ENCODE peak calls at places on chromosomes 11 and 22, in seven cellular contexts. K is A549, R is uterus, Y is gastrocnemius medialis, M is sigmoid colon, C is spleen, H is IMR-90. N is an unnamed sample.

GRCh38 chr22:22741843-22742242 is 97.4 kb downstream of the GGTLC2 start:
- DNase-seq in K (no peak), R (no peak), C (no peak), Y (no peak), H (no peak), M (no peak), N (no peak)

GRCh38 chr11:1852885-1853284 is at the start of gene LSP1:
- DNase-seq in C (peak), K (no peak), H (no peak), M (no peak), R (no peak), Y (no peak), N (no peak)

GRCh38 chr11:91947215-91947614 is 277.4 kb upstream of the FAT3 start:
- DNase-seq in Y (no peak), H (peak), R (no peak), K (no peak), C (no peak), M (peak), N (peak)

GRCh38 chr11:45658292-45658991 is 7.0 kb downstream of the CHST1 start:
- DNase-seq in C (peak), K (no peak), R (peak), M (peak), H (peak), Y (peak), N (no peak)

GRCh38 chr22:48894064-48894671 is 933.5 kb downstream of the BRD1 start:
- DNase-seq in M (no peak), Y (no peak), H (no peak), R (no peak), C (peak), K (no peak), N (no peak)

GRCh38 chr11:26286472-26287066 is 45.4 kb upstream of the ANO3 start:
- DNase-seq in R (no peak), H (peak), M (no peak), C (no peak), K (peak), Y (no peak), N (no peak)

GRCh38 chr22:17085277-17086091 is 684 bp downstream of the IL17RA start:
- DNase-seq in K (no peak), H (no peak), Y (no peak), C (no peak), M (peak), R (peak), N (no peak)

GRCh38 chr11:8608646-8609045 is 14.6 kb upstream of the STK33 start:
- DNase-seq in Y (no peak), H (peak), R (no peak), K (no peak), C (no peak), M (no peak), N (no peak)

GRCh38 chr11:11444800-11445126 is 91.7 kb upstream of the CSNK2A3 start:
- DNase-seq in H (no peak), M (no peak), C (no peak), R (no peak), K (no peak), Y (no peak), N (no peak)

GRCh38 chr11:46906596-46906995 is 11.8 kb downstream of the LRP4 start:
- DNase-seq in H (peak), K (no peak), C (peak), R (no peak), M (no peak), Y (no peak), N (no peak)

GRCh38 chr22:33909075-33909458 is 11.2 kb downstream of the LARGE1 start:
- DNase-seq in H (peak), R (peak), M (peak), K (peak), C (no peak), Y (peak), N (no peak)

GRCh38 chr11:77530879-77531278 is 57.0 kb upstream of the PAK1 start:
- DNase-seq in M (no peak), H (no peak), Y (no peak), K (no peak), C (no peak), R (no peak), N (no peak)

GRCh38 chr11:118338637-118339061 is 3.9 kb downstream of the CD3D start:
- DNase-seq in M (no peak), K (no peak), Y (no peak), H (no peak), C (peak), R (no peak), N (no peak)

GRCh38 chr11:75264356-75264755 is 23.8 kb downstream of the TPBGL start:
- DNase-seq in H (no peak), Y (no peak), R (peak), K (no peak), C (peak), M (peak), N (no peak)

GRCh38 chr11:30758012-30758411 is 171.9 kb upstream of the MPPED2 start:
- DNase-seq in K (no peak), M (no peak), C (no peak), Y (no peak), H (peak), R (peak), N (no peak)

GRCh38 chr11:27412192-27412691 is 49.2 kb upstream of the CCDC34 start:
- DNase-seq in Y (no peak), K (no peak), M (no peak), R (no peak), H (no peak), C (no peak), N (no peak)

GRCh38 chr11:133202816-133203215 is 329.5 kb downstream of the OPCML start:
- DNase-seq in Y (no peak), R (no peak), M (no peak), H (no peak), K (no peak), C (no peak), N (no peak)

GRCh38 chr11:73280606-73281005 is 8.5 kb downstream of the P2RY6 start:
- DNase-seq in K (no peak), R (no peak), Y (no peak), C (peak), H (no peak), M (no peak), N (no peak)

GRCh38 chr11:6825333-6825744 is 20.1 kb upstream of the OR10A5 start:
- DNase-seq in Y (no peak), R (no peak), H (no peak), C (no peak), M (no peak), K (no peak), N (no peak)

GRCh38 chr11:65428578-65429068 is 6.0 kb downstream of the NEAT1 start:
- DNase-seq in K (no peak), R (peak), M (peak), Y (no peak), C (peak), H (no peak), N (peak)

GRCh38 chr11:45180158-45180887 is 33.9 kb downstream of the PRDM11 start:
- DNase-seq in C (peak), H (no peak), Y (peak), M (peak), R (peak), K (peak), N (peak)

GRCh38 chr11:72222106-72222891 is 2.3 kb upstream of the INPPL1 start:
- DNase-seq in C (peak), H (no peak), R (peak), Y (no peak), K (no peak), M (no peak), N (no peak)

GRCh38 chr22:43263645-43264514 is 76.9 kb upstream of the TTLL12 start:
- DNase-seq in M (no peak), C (peak), K (no peak), Y (no peak), H (peak), R (peak), N (peak)

GRCh38 chr11:36577373-36577772 is 9.6 kb downstream of the RAG1 start:
- DNase-seq in H (no peak), K (no peak), R (no peak), Y (no peak), M (no peak), C (no peak), N (no peak)

GRCh38 chr22:34429314-34429713 is 509.0 kb upstream of the LARGE1 start:
- DNase-seq in M (no peak), H (no peak), Y (no peak), K (no peak), R (no peak), C (no peak), N (no peak)

GRCh38 chr11:71489311-71490043 is 36.5 kb downstream of the NADSYN1 start:
- DNase-seq in K (peak), C (no peak), M (peak), H (peak), Y (no peak), R (no peak), N (no peak)

GRCh38 chr11:113505046-113505445 is 29.8 kb upstream of the DRD2 start:
- DNase-seq in K (no peak), H (no peak), Y (no peak), R (no peak), M (no peak), C (no peak), N (no peak)

GRCh38 chr22:48937032-48937639 is 890.5 kb downstream of the BRD1 start:
- DNase-seq in H (no peak), R (no peak), K (no peak), Y (no peak), C (no peak), M (peak), N (no peak)

DNA sequence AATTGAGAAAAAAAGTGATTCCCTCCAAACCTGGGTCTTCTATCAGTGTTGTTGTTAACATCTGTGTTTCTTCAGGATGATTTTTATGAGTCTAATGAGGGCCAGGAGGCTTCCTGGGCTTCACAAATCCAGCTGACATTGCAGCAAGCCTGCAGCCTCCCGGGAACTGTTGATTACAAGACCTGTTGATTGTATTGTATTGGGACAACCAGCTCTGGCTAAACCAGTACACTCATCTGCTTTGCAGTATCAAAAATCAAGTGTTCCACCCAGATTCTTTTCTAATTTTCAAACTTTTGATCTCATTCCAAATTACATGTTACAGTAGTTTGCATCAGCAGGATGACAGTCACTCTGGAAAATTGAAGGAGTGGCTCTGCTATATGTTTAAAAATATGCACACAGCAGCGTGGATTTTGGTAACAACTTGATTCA is 16.1 kb upstream of the PRSS23 start:
- DNase-seq in M (peak), H (peak), Y (no peak), C (no peak), R (peak), K (no peak), N (no peak)
- H3K27ac ChIP-seq in M (no peak), H (no peak), Y (no peak), C (no peak), R (peak), K (peak), N (no peak)

GRCh38 chr11:2892215-2893020 is 6.8 kb upstream of the CDKN1C start:
- DNase-seq in M (peak), R (peak), C (peak), H (peak), K (peak), Y (no peak), N (no peak)

GRCh38 chr11:2889399-2890273 is 4.1 kb upstream of the CDKN1C start:
- DNase-seq in H (no peak), Y (no peak), R (no peak), K (no peak), C (peak), M (no peak), N (no peak)

GRCh38 chr11:2891901-2892214 is 6.3 kb upstream of the CDKN1C start:
- DNase-seq in R (peak), C (no peak), H (peak), Y (no peak), K (no peak), M (no peak), N (no peak)

GRCh38 chr11:2891291-2891690 is 5.7 kb upstream of the CDKN1C start:
- DNase-seq in R (no peak), H (no peak), C (no peak), K (no peak), Y (no peak), M (no peak), N (no peak)

GRCh38 chr11:2890466-2891241 is 5.1 kb upstream of the CDKN1C start:
- DNase-seq in M (peak), Y (peak), H (peak), C (no peak), K (no peak), R (peak), N (peak)
- TF ChIP-seq POLR2A in M (no peak), Y (no peak), H (no peak), C (no peak), K (no peak), R (peak), N (peak)

GRCh38 chr11:13983081-13983751 is 20.7 kb downstream of the SPON1 start:
- DNase-seq in K (no peak), R (peak), H (peak), Y (no peak), C (no peak), M (peak), N (peak)

DNA sequence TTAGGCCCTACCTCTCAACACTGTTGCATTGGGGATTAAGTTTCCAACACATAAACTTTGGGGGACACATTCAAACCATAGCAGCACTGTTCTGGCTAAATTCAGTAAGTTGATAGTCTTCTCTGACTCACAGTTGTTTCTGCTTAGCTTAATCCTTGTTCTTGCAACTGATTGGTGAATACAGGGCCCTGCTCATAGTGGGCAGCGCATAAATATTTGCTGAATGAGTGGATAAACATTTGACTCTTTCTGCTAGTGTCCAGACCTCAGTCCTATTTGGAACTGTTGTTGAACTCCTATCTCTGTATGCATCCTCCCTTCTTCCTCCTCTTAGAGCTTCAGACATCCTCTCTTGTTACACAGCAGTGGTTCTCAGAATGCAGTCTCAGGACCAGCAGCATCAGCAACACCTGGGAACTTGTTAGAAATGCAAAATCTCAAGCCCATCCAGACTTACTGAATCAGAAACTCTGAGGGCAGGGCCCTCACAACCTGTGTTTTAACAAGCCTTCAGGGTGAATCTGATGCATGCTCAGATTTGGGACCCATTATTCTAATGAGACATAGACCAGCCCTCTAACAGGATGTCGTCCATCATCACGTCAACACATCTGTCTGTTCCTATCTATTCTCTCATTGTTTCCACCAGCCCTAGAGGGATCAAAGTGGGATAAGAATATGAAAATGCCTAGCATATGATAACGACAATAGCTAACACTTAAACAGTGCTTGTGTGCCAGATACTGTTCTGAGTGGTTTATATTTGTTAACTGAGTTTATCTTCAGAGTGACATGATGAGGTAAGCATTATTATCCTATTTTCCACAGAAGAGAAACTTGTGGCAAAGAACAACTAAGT is 22.3 kb downstream of the SPON1 start:
- DNase-seq in H (peak), Y (no peak), C (no peak), R (no peak), M (no peak), K (no peak), N (no peak)
- H3K27ac ChIP-seq in H (peak), Y (no peak), C (no peak), R (peak), M (no peak), K (no peak), N (peak)

GRCh38 chr22:38504731-38505594 is 1.1 kb downstream of the DDX17 start:
- DNase-seq in R (peak), H (peak), C (peak), M (peak), K (peak), Y (peak), N (peak)
- TF ChIP-seq POLR2A in R (no peak), H (no peak), C (peak), M (no peak), K (no peak), Y (no peak), N (peak)

GRCh38 chr22:45881524-45881875 is 95.5 kb downstream of the WNT7B start:
- DNase-seq in Y (no peak), M (peak), R (no peak), C (peak), K (no peak), H (no peak), N (no peak)

GRCh38 chr22:45879552-45879949 is 97.4 kb downstream of the WNT7B start:
- DNase-seq in C (peak), K (no peak), Y (no peak), R (no peak), H (no peak), M (peak), N (no peak)

GRCh38 chr22:45878901-45879551 is 97.9 kb downstream of the WNT7B start:
- DNase-seq in R (no peak), Y (no peak), M (peak), H (no peak), C (peak), K (no peak), N (no peak)

GRCh38 chr22:45880091-45880651 is 96.8 kb downstream of the WNT7B start:
- DNase-seq in M (peak), C (peak), R (no peak), K (no peak), Y (no peak), H (no peak), N (no peak)

DNA sequence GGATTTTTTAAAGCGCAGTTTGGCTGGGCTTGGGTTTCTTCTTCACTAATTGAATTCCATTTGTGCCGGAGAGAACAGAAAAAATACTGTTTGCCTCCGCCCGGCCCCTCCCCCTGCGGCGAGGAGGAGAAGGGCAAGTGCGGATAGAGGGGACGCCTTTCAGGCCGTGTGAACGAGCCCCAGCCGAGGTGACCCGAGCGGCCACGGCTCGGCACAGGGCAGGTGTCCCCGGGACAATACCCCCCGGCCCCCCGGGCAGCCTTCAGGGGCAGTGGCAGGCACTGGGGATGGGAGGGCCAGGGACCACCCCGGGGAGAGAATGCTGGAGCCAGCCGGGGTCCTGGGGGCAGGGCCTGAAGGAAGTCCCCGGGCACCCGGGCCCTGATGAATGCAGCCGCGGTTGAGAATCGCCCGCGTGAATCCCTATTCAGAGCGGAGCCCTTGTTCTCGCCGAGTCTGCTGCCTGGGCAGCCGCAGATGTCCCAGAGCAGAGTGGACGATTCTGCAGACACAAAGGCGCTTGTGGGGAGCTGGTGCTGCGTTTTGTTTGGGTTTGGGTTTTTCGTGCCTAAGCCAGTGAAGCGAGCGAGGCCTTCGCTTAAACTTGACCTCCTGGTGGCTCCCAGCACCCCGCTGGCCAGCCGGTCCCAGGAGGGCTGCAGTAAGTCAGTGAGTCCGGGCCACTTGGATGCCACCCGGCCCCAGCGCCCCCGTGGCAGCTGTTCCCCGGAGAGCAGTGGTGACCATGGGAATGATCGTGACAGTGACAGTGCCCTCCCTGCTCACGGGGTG is 96.0 kb downstream of the WNT7B start:
- DNase-seq in K (no peak), M (peak), R (no peak), H (no peak), Y (no peak), C (peak), N (no peak)
- H3K27ac ChIP-seq in K (no peak), M (no peak), R (no peak), H (no peak), Y (no peak), C (no peak), N (no peak)

DNA sequence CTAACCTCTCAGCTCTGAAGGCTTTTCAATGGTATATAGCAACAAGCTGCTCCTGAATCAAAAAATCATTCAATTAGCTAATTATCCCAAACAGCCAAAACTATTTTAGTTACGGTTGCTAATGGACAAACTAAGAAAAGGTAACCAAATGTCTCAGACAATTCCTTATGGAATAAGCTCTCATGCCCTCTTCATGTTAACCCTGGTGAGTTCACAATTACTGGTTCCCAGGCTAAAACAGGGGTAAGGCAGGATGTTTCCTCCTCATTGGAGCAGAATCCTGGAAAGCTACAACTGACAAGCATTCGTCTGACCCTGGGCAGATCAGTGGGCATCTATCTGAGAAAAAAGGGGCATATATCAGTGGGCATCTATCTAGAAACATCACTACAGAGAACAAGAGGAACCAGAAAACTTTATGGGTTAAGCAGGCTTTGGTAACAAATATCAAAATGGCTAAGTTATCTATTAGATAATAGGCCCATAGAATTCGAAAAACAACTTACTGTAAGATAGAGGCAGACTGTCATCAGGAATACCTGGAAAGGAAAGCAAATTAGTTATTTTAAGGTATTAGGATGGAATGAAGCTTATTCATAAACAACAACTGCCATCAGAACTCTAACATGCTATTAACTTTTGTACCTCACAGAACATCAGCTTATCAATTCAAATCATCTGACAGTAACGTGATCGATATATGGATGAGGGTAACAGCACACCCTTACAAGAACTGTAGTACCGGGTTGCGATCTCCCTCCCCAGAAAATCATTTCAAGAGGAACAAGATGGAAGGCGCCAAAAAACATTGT is 14.8 kb upstream of the WDR74 start:
- DNase-seq in M (no peak), R (no peak), H (no peak), K (no peak), C (peak), Y (no peak), N (no peak)
- TF ChIP-seq POLR2A in M (no peak), R (no peak), H (no peak), K (no peak), C (no peak), Y (no peak), N (no peak)

DNA sequence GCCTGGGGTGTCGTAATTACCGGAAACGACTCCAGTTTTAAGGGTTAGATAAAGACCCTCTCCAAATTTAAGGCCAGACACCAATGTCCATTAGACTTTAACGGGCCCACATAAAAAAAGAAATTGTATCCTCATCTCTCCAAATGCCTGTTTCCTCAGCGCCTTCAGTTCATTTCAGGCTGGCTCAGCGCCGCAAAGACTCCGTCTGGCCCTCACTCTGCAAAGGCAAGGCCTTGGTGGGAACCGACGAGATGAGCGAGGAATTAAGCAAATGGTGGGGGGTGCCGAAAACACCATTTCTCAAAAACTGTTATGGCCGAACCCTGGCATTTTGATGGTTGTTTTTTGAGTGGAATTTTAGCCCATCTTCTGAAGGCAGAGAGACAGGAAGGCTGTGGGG is 15.7 kb downstream of the MN1 start:
- DNase-seq in K (no peak), H (no peak), Y (no peak), R (no peak), C (no peak), M (no peak), N (no peak)
- H3K27ac ChIP-seq in K (no peak), H (no peak), Y (peak), R (peak), C (no peak), M (peak), N (peak)

N was measured in prostate gland.